ENCODE peak calls at places on chromosomes 13 and 19, in five cellular contexts. P is IMR-90, Z is mesenchymal stem cell, E is neuronal stem cell, B is trophoblast cell. V is an unnamed sample.

GRCh38 chr13:66102864-66103263 is 1127.3 kb downstream of the PCDH9 start:
- DNase-seq in P (peak), Z (peak), E (no peak), B (no peak), V (no peak)

GRCh38 chr13:41222259-41222852 is 28.0 kb upstream of the KBTBD7 start:
- DNase-seq in Z (peak), E (peak), B (peak), P (peak), V (peak)

GRCh38 chr13:65309906-65310305 is 1920.2 kb downstream of the PCDH9 start:
- DNase-seq in B (no peak), E (no peak), P (no peak), Z (no peak), V (no peak)

GRCh38 chr13:69124996-69125395 is 982.6 kb upstream of the ATXN8OS start:
- DNase-seq in P (no peak), E (no peak), Z (peak), B (no peak), V (no peak)

GRCh38 chr19:7395360-7395781 is 46.6 kb downstream of the ARHGEF18 start:
- DNase-seq in B (no peak), Z (peak), P (no peak), E (no peak), V (no peak)

GRCh38 chr19:53365134-53365898 is at the start of gene ZNF525:
- DNase-seq in B (peak), P (peak), E (peak), Z (peak), V (peak)

GRCh38 chr13:91242652-91243051 is 104.8 kb upstream of the MIR17HG start:
- DNase-seq in E (no peak), P (no peak), B (no peak), Z (peak), V (no peak)

GRCh38 chr19:10289836-10290438 is at the start of gene ICAM5:
- DNase-seq in E (no peak), Z (no peak), B (peak), P (peak), V (no peak)

DNA sequence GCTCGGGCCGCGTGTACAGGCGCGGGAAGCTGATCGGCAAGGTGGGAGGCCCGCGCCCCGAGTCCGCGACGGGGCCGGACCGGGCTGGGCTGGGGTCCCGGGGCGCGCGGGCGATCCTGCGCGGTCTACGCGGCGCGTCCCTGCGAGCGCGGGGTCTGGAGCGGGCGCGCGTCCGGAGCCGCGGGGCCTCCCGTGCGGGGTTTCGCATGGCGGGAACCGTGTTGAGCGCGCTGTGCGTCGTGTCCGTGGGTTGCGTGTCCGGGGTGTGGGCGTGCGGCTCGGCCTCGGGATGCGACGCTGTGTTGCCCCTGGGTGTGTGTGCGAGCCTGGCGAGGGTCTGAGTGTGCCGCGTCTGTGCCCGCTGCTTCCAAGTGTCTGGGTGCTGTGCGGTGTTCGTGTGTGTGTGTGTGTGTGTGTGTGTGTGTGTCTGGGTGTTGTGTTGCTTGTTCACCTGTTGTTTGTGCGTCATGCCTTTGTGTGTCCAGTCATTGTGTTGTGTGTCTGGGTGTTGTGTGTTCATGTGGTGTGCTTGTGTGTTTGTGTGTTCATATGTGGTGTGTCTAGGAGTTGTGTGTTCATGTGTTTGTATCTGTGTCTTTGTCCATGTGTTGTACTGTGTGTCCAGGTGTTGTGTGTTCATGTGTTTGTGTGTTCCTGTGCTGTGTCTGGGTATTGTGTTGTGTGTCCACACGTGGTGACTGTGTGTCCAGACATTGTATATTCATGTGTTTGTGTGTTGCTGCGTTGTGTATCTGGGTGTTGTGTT is 512 bp downstream of the PLK5 start:
- DNase-seq in Z (no peak), P (no peak), B (no peak), E (no peak), V (peak)
- H3K23ac ChIP-seq in Z (peak), P (peak), B (no peak), E (peak), V (peak)

GRCh38 chr13:94706854-94707399 is 5.4 kb downstream of the SOX21 start:
- DNase-seq in B (no peak), P (no peak), Z (peak), E (peak), V (no peak)

GRCh38 chr13:94708031-94708571 is 4.2 kb downstream of the SOX21 start:
- DNase-seq in B (no peak), E (peak), P (no peak), Z (no peak), V (peak)

GRCh38 chr13:94706101-94706853 is 6.1 kb downstream of the SOX21 start:
- DNase-seq in E (no peak), P (no peak), B (no peak), Z (no peak), V (no peak)

GRCh38 chr13:94708971-94709614 is 3.3 kb downstream of the SOX21 start:
- DNase-seq in Z (no peak), E (no peak), B (peak), P (no peak), V (no peak)

GRCh38 chr13:94707400-94708021 is 4.8 kb downstream of the SOX21 start:
- DNase-seq in P (no peak), E (no peak), Z (no peak), B (peak), V (peak)
- H3K23ac ChIP-seq in P (no peak), E (no peak), Z (no peak), B (no peak), V (no peak)

GRCh38 chr19:34171539-34171876 is 796 bp upstream of the LSM14A start:
- DNase-seq in Z (peak), P (peak), B (peak), E (no peak), V (no peak)

GRCh38 chr19:34173145-34173956 is 1.0 kb downstream of the LSM14A start:
- DNase-seq in E (peak), B (peak), P (peak), Z (peak), V (peak)

GRCh38 chr19:34176581-34176980 is 4.3 kb downstream of the LSM14A start:
- DNase-seq in E (no peak), B (no peak), P (no peak), Z (no peak), V (no peak)

GRCh38 chr19:34172661-34173144 is 399 bp downstream of the LSM14A start:
- DNase-seq in E (no peak), B (no peak), P (no peak), Z (no peak), V (no peak)

DNA sequence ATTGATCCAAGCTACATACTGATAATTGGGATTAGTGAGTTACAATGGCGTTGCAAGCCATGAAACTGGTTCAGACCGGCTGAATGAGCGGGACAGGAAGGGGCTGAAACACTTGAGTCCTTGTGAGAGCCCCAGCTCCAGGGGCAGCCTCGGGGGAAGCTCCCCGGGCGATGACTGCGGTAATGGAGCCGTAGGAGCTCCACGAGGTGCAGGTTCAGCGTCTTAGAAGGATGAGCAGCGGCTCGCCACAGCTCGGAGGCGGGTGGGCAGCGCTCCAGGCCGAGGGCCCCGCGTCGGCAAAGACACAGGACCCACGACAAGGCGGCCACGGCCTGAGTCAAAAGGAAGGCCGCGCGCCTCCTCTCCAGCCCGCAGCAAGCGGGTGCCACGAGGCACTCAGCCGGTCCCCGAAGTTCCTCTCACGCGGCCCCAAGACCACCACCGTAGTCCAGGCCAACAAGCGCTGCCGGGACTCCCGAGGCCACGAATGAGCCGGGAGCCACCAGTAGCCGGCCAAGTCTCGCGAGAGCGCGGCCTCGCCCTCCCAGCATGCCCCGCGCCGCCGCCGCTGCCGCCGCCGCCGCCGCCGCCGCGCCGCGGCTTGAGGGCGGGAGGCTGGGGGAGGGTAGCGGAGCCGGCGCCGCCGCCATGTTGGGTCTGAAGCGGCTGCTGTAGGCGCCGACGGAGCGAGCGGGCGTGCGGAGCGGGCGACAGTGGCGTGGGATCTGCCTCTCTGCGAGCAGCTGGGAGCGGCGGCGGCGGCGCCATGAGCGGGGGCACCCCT is at the start of gene LSM14A:
- DNase-seq in E (peak), Z (peak), B (peak), P (peak), V (peak)
- H3K23ac ChIP-seq in E (peak), Z (peak), B (no peak), P (peak), V (peak)

GRCh38 chr19:16470911-16471811 is 609 bp downstream of the EPS15L1 start:
- DNase-seq in Z (peak), P (peak), B (peak), E (no peak), V (peak)
- H3K23ac ChIP-seq in Z (peak), P (peak), B (no peak), E (peak), V (no peak)

GRCh38 chr19:21848706-21849105 is 12.7 kb upstream of the ZNF43 start:
- DNase-seq in P (peak), E (no peak), Z (no peak), B (peak), V (no peak)

GRCh38 chr19:21856751-21857150 is 20.8 kb upstream of the ZNF43 start:
- DNase-seq in B (no peak), Z (no peak), E (no peak), P (no peak), V (no peak)

GRCh38 chr19:21850636-21851255 is 14.8 kb upstream of the ZNF43 start:
- DNase-seq in E (no peak), B (peak), Z (no peak), P (no peak), V (peak)

DNA sequence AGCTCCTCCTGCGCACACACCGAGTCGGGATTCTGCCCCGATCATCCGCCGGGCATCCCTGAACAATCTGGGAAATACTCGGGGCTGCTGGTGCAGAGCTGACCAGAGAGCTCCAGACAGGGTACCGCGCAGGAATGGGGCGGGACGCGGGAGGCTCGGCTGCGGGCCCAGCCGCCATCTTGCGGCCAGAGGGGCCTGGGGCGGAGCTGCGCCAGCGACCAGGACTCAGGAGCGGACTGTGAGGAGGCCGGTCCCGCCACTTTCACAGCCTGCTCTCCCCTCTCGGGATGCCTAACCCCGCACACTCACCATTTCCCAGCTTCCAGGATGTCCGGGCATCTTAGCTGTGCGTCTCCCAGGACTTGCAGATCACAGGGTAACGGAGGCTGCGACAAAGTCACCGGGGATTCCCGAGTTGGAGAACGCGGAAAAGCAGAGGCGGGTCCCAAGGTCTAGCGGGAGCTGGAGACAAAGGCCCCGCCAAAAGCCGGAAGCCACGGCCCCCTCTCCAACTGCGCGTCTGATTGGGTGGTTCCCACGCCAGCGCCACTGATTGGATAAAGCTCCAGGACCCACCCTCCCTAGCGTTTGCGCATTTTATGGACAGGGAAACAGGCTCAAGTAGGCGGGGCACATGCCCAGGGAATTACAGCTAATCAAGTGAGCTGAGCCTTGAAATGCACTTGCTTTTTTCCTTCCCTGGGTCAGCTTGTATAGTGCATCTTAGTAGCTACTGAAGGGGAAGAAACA is 15.8 kb upstream of the ZNF43 start:
- DNase-seq in Z (peak), E (peak), P (peak), B (peak), V (peak)
- H3K23ac ChIP-seq in Z (no peak), E (peak), P (peak), B (no peak), V (peak)

GRCh38 chr13:99688776-99689175 is 187.5 kb downstream of the TM9SF2 start:
- DNase-seq in P (no peak), E (no peak), B (no peak), Z (no peak), V (peak)
- H3K23ac ChIP-seq in P (no peak), E (no peak), B (no peak), Z (no peak), V (no peak)

GRCh38 chr13:22127277-22128143 is 456.6 kb downstream of the FGF9 start:
- DNase-seq in Z (no peak), E (no peak), P (peak), B (no peak), V (no peak)
- H3K23ac ChIP-seq in Z (no peak), E (peak), P (peak), B (no peak), V (no peak)

DNA sequence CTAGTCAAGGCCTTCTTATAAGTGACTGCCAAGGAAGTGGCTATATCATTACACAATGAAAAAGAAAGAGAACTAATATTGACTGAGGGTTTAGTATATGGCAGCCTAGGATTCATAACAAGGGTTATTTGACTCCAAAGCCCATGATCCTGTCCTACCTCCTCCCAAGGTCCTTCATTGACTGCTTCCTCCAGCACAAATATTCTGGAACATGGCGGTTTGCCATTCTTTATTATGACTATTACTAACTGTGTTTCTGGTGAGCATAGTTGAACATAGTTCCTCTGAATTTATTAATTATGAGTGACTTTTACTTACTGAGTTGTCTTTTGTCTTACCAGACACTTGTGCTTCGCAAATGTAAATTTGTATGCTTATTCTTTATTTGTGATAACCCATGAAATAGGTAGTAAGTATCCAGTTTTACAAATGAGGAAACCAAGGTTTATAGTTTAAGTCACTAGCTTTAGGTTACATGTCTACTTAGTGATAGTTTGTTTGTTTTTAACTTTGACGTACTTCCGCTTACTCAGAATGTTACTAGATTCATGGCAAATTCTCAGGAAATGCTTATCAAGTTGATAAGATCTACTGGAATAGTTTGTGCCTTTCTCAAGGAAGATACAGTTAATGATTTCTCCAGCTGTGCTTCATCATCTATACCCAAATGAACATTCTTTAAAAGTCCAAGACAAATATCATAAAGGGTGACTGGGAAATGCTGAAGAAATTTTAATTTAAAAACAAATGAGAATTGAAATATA is 15.5 kb upstream of the DCLK1 start:
- DNase-seq in P (no peak), E (no peak), Z (no peak), B (peak), V (no peak)
- H3K23ac ChIP-seq in P (no peak), E (no peak), Z (no peak), B (no peak), V (no peak)